ENCODE peak calls at places on chromosomes 11 and 22, in four cellular contexts. One of them, this sample, is unnamed.

GRCh38 chr22:46971141-46971775 is 208.8 kb downstream of the TBC1D22A start:
- DNase-seq in uterus: no peak
- DNase-seq in transverse colon: no peak
- DNase-seq in GM12891: no peak
- DNase-seq in this sample: no peak

GRCh38 chr22:49015993-49016908 is 811.4 kb downstream of the BRD1 start:
- DNase-seq in uterus: no peak
- DNase-seq in transverse colon: no peak
- DNase-seq in GM12891: no peak
- DNase-seq in this sample: no peak

GRCh38 chr11:83051760-83052671 is 19.7 kb downstream of the RAB30 start:
- DNase-seq in uterus: no peak
- DNase-seq in transverse colon: no peak
- DNase-seq in GM12891: no peak
- DNase-seq in this sample: no peak

GRCh38 chr22:49514656-49515055 is 313.0 kb downstream of the BRD1 start:
- DNase-seq in uterus: no peak
- DNase-seq in transverse colon: no peak
- DNase-seq in GM12891: no peak
- DNase-seq in this sample: no peak

GRCh38 chr22:46574993-46575914 is 37.8 kb upstream of the CELSR1 start:
- DNase-seq in uterus: no peak
- DNase-seq in transverse colon: peak; percentile 71
- DNase-seq in GM12891: no peak
- DNase-seq in this sample: no peak

GRCh38 chr11:64016512-64016911 is 19.2 kb upstream of the FLRT1 start:
- DNase-seq in uterus: no peak
- DNase-seq in transverse colon: no peak
- DNase-seq in GM12891: no peak
- DNase-seq in this sample: no peak

GRCh38 chr11:68959465-68960298 is 21.1 kb downstream of the MRGPRD start:
- DNase-seq in uterus: no peak
- DNase-seq in transverse colon: no peak
- DNase-seq in GM12891: no peak
- DNase-seq in this sample: no peak

GRCh38 chr11:69896250-69896649 is 77.0 kb upstream of the FGF3 start:
- DNase-seq in uterus: no peak
- DNase-seq in transverse colon: no peak
- DNase-seq in GM12891: no peak
- DNase-seq in this sample: no peak

GRCh38 chr11:111524056-111524455 is 9.5 kb downstream of the HOATZ start:
- DNase-seq in uterus: no peak
- DNase-seq in transverse colon: no peak
- DNase-seq in GM12891: no peak
- DNase-seq in this sample: no peak

GRCh38 chr22:34160117-34160758 is 240.0 kb upstream of the LARGE1 start:
- DNase-seq in uterus: no peak
- DNase-seq in transverse colon: no peak
- DNase-seq in GM12891: no peak
- DNase-seq in this sample: no peak

GRCh38 chr22:27760474-27760873 is 41.1 kb downstream of the MN1 start:
- DNase-seq in uterus: no peak
- DNase-seq in transverse colon: no peak
- DNase-seq in GM12891: no peak
- DNase-seq in this sample: no peak

GRCh38 chr11:18723991-18724390 is 2.0 kb downstream of the IGSF22 start:
- DNase-seq in uterus: no peak
- DNase-seq in transverse colon: no peak
- DNase-seq in GM12891: no peak
- DNase-seq in this sample: no peak

GRCh38 chr11:67113231-67113721 is 5.8 kb upstream of the KDM2A start:
- DNase-seq in uterus: no peak
- DNase-seq in transverse colon: peak; percentile 50
- DNase-seq in GM12891: peak; percentile 53
- DNase-seq in this sample: no peak

GRCh38 chr22:28548411-28548810 is 131.2 kb downstream of the TTC28 start:
- DNase-seq in uterus: no peak
- DNase-seq in transverse colon: no peak
- DNase-seq in GM12891: no peak
- DNase-seq in this sample: no peak

GRCh38 chr11:128933481-128934178 is 9.0 kb downstream of the TP53AIP1 start:
- DNase-seq in uterus: no peak
- DNase-seq in transverse colon: no peak
- DNase-seq in GM12891: no peak
- DNase-seq in this sample: no peak

GRCh38 chr11:116829525-116830183 is at the start of gene APOC3:
- DNase-seq in uterus: no peak
- DNase-seq in transverse colon: no peak
- DNase-seq in GM12891: no peak
- DNase-seq in this sample: no peak
- TF ChIP-seq POLR2A in uterus: no peak
- TF ChIP-seq POLR2A in transverse colon: no peak
- TF ChIP-seq POLR2A in GM12891: no peak
- TF ChIP-seq POLR2A in this sample: no peak

GRCh38 chr11:8068605-8069221 is 12.3 kb upstream of the TUB start:
- DNase-seq in uterus: peak; percentile 72
- DNase-seq in transverse colon: peak; percentile 20
- DNase-seq in GM12891: no peak
- DNase-seq in this sample: peak; percentile 33
- TF ChIP-seq POLR2A in uterus: no peak
- TF ChIP-seq POLR2A in transverse colon: no peak
- TF ChIP-seq POLR2A in GM12891: no peak
- TF ChIP-seq POLR2A in this sample: no peak

DNA sequence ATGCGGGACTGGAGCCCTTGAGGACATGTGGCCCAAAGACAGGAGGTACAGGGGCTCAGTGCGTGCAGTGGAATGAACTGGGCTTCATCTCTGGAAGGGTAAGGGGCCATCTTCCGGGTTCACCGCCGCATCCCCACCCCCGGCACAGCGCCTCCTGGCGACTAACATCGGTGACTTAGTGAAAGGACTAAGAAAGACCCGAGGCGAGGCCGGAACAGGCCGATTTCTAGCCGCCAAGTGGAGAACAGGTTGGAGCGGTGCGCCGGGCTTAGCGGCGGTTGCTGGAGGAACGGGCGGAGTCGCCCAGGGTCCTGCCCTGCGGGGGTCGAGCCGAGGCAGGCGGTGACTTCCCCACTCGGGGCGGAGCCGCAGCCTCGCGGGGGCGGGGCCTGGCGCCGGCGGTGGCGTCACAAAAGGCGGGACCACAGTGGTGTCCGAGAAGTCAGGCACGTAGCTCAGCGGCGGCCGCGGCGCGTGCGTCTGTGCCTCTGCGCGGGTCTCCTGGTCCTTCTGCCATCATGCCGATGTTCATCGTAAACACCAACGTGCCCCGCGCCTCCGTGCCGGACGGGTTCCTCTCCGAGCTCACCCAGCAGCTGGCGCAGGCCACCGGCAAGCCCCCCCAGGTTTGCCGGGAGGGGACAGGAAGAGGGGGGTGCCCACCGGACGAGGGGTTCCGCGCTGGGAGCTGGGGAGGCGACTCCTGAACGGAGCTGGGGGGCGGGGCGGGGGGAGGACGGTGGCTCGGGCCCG is at the start of gene MIF:
- DNase-seq in uterus: peak; percentile 96
- DNase-seq in transverse colon: peak; percentile 97
- DNase-seq in GM12891: peak; percentile 96
- DNase-seq in this sample: peak; percentile 94
- TF ChIP-seq POLR2A in uterus: peak; percentile 95
- TF ChIP-seq POLR2A in transverse colon: peak; percentile 93
- TF ChIP-seq POLR2A in GM12891: peak; percentile 89
- TF ChIP-seq POLR2A in this sample: peak; percentile 90

DNA sequence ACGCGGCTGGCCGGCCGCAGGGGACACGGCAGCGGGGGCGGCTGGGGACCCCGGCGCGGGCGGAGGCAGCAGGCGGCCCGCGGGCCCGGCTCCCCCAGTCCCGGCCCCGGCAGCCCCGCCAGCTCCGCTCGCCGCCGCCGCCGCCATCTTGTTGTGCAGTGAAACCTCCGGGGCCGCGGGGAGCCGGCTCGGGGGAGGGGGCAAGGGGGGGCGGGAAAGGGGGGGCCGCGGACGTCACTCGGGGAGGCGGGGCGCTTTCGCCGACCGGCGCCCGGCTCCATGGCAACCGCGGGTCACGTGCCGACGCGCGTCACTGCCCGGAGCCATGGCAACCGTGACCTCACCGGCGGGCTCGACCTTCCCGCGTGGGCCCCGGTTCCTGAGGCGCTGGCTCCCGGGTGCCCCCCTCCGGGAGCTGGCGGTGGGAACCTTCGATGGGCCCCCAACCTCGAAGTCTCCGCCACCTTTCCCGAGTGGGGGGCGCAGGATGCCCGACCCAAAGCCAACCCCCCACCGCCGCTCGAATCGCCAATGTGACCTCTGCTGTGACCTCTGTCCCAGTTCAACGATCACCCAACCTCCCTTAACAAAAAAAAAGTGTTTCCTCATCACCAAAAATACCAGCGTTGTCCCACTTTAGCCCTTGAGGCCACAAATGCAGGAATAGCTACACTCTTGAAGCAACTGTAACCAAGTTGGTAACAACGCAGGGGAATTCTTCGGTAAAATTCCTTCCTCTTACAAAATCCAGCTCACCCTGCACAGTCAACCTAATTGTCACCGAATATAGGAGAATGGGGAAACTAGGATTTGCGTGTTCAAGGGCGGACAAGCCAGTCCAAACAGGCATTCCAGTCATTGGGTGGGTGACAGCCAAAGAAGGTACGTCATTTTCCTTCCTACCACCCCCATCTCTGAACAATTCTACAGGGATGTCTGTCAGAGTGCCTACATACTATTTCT is at the start of gene SIK3:
- DNase-seq in uterus: peak; percentile 95
- DNase-seq in transverse colon: peak; percentile 96
- DNase-seq in GM12891: peak; percentile 94
- DNase-seq in this sample: peak; percentile 98
- TF ChIP-seq POLR2A in uterus: peak; percentile 64
- TF ChIP-seq POLR2A in transverse colon: peak; percentile 66
- TF ChIP-seq POLR2A in GM12891: peak; percentile 30
- TF ChIP-seq POLR2A in this sample: no peak

GRCh38 chr11:47980907-47981621 is 705 bp downstream of the PTPRJ start:
- DNase-seq in uterus: peak; percentile 35
- DNase-seq in transverse colon: peak; percentile 63
- DNase-seq in GM12891: peak; percentile 56
- DNase-seq in this sample: peak; percentile 52
- TF ChIP-seq POLR2A in uterus: no peak
- TF ChIP-seq POLR2A in transverse colon: no peak
- TF ChIP-seq POLR2A in GM12891: no peak
- TF ChIP-seq POLR2A in this sample: no peak

DNA sequence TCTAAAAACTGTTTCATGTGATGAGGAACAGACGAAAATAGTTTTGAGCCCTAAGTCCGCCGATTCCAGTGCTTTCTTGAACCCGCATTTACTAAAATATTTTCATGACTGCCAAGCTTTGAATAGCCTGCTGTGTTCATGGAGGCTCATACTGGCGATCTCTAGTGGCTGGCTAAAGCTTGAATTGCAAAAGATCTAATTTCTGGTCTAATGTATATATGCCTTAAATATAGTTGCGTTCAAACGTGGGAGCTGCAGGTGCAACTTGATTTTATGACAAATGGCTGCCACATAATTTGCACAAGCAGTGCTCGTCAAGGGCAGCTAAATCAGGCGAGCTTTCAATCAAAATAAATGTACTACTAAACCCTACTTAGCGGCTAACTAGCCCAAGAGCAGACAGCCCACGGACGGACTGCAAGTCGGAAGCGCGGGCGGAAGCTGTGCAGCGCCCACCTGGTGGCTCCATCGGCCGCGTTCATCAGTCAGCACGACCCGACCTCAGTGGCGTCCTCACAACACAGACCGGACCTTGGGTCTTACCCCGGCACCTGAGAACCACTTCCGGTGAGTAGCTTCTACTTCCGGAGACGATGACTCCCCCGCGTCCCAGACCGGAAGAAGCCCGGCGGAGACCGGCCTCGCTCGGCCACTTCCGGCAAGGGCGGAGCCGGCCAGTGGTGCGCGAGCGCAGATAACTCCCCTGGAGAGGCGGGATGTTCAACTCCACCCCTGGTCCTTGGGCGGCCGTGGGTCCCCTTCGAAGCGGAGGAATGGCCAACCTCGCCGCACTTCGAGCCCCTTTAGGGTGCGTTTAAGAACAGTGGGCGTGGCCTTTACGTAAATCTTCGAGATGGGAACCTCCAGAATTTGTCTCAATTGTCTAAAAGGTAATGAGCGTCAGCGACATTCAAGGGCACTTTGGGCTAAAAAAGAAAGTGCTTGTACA is 6.1 kb downstream of the RPL27A start:
- DNase-seq in uterus: peak; percentile 96
- DNase-seq in transverse colon: peak; percentile 96
- DNase-seq in GM12891: peak; percentile 88
- DNase-seq in this sample: peak; percentile 96
- TF ChIP-seq POLR2A in uterus: no peak
- TF ChIP-seq POLR2A in transverse colon: peak; percentile 92
- TF ChIP-seq POLR2A in GM12891: peak; percentile 97
- TF ChIP-seq POLR2A in this sample: peak; percentile 91